ENCODE peak calls at places on chromosome 14, in four cellular contexts. B is lower leg skin, P is body of pancreas, J is adipocyte. X is an unnamed sample.
A peak's percentile ranks its signal among the peaks of the same experiment; 100 is the strongest.

GRCh38 chr14:68788275-68789001 is 4.4 kb downstream of the ZFP36L1 start:
- DNase-seq in J (peak; percentile 9), P (no peak), B (no peak), X (no peak)

GRCh38 chr14:23300687-23301223 is 1.9 kb downstream of the PPP1R3E start:
- DNase-seq in B (peak; percentile 92), P (peak; percentile 43), J (peak; percentile 60), X (no peak)

GRCh38 chr14:101980700-101981099 is 16.3 kb downstream of the DYNC1H1 start:
- DNase-seq in J (peak; percentile 98), P (peak; percentile 88), B (peak; percentile 94), X (no peak)

GRCh38 chr14:95318399-95318834 is 1.3 kb downstream of the CLMN start:
- DNase-seq in P (no peak), J (no peak), B (no peak), X (no peak)

GRCh38 chr14:22268875-22269274 is 320.1 kb downstream of the DAD1 start:
- DNase-seq in P (no peak), B (no peak), J (peak; percentile 17), X (no peak)

GRCh38 chr14:75452324-75452723 is 24.5 kb downstream of the JDP2 start:
- DNase-seq in J (peak; percentile 46), B (no peak), P (no peak), X (no peak)

GRCh38 chr14:76531821-76532318 is 155.9 kb downstream of the ESRRB start:
- DNase-seq in J (no peak), P (no peak), B (no peak), X (no peak)

GRCh38 chr14:50357124-50357523 is 39.6 kb downstream of the CDKL1 start:
- DNase-seq in B (no peak), P (no peak), J (no peak), X (no peak)

GRCh38 chr14:45085004-45085403 is 1.1 kb downstream of the PRPF39 start:
- DNase-seq in J (peak; percentile 54), B (no peak), P (no peak), X (no peak)

GRCh38 chr14:72129283-72129682 is 197.1 kb downstream of the RGS6 start:
- DNase-seq in J (no peak), P (peak; percentile 71), B (no peak), X (no peak)

DNA sequence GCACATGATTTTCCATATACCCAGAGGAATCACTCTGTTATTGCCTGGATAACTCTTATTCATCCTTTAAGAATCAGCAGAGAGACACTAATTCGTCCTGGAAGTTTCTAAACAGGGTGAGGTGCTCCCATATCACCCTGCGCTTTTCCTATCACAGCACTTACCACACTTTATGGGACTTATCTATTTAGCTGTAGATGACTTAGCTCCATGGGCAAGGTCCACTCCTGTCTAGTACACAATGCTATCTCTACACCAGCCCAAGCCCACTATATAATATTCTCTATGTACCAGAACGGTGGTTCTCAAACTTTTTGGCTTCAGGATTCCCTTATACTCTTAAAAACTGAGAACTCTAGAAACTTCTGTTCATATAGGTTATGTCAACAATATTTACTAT is 111.7 kb downstream of the EFCAB11 start:
- DNase-seq in J (no peak), P (no peak), B (no peak), X (no peak)
- H3K4me3 ChIP-seq in J (no peak overlapping the region), P (no peak overlapping the region), B (no peak overlapping the region), X (no peak overlapping the region)

GRCh38 chr14:73238941-73239340 is 1.6 kb downstream of the PAPLN start:
- DNase-seq in B (no peak), J (peak; percentile 19), P (no peak), X (no peak)
- H3K4me3 ChIP-seq in B (no peak overlapping the region), J (peak overlapping the region; percentile 59), P (no peak overlapping the region), X (no peak overlapping the region)

DNA sequence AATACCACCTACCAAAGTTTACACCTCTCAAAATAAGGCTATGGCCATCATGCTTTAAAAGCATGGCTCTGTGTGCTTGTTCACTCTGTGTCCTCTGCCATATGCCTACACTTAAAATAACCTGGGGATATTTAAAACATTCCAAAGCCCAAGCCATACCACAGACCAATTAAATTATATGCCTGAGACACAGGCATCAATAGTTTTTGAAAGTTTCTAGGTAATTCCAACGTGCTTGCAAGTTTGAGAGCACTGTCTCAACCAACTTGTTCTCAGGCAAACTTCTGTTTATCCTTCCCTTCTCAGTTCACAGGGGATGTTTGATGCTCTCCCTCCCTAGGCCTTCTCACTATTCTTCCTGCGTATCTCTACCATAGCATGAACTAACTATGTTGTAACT is 3.4 kb upstream of the FRMD6 start:
- DNase-seq in P (no peak), J (no peak), B (no peak), X (no peak)
- H3K4me3 ChIP-seq in P (no peak overlapping the region), J (peak overlapping the region; percentile 94), B (no peak overlapping the region), X (no peak overlapping the region)

DNA sequence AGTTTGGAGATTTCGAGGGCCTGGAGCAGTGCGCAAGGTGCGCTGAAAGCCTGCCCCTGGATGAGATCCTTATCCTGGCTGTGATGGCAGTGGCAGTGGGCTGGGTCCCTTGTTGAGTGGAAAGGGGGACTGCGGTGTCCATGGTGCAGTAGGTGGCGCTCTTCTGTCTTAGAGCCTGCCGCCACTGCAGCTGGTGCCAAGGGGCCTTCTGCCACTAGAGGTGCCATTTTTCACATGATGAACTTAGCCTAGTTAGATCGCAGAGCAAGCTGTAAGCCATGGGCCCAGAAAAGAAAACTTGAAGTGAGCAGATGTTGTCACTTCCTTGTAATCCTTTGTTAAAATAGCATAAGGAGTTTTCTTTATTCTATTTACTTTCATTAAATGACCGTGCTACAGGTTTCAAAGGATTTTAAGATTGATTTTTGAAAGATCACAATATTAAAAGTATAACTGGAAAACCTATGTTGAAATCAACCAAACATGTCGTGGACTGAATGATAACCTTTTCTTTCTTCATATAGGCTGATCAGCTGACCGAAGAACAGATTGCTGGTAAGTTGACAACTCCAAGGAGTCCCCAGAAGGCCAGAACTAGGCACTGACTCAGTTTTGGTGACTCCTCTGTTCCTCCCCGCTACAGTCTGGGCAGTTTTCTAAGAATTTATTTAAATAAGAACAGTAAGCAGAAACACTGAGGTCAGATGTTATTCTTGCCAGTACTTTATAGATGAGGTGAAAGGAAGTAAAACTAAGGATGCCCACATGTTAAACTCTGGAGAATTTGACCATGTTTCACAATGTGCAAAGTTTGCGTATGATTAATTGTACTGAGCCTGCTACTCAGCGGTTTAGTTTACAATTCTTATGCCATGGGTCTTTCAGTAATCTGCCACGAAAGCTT is 3.0 kb downstream of the CALM1 start:
- DNase-seq in B (peak; percentile 97), J (peak; percentile 97), P (peak; percentile 93), X (peak; percentile 93)
- H3K4me3 ChIP-seq in B (no peak overlapping the region), J (peak overlapping the region; percentile 91), P (no peak overlapping the region), X (peak overlapping the region; percentile 86)

DNA sequence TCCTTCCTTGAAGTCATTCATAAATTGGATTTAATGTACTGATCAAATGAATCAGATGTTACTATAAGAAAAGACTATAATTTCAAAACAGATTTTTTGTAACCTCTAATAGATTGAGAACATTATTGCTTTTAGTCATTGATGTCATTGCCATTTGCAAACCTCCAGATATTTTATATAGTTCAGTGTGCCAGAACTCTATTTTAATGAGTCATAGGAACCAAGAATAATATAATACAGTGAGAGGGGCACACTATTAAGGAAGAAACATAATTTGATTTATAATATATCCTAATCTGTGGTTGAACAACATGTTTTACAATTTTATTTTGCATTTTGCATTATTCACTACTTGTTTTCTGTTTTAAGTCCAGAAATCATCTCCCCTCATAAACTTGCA is 78.0 kb downstream of the LRRC9 start:
- DNase-seq in J (no peak), B (no peak), P (no peak), X (no peak)
- H3K4me3 ChIP-seq in J (peak overlapping the region; percentile 40), B (no peak overlapping the region), P (no peak overlapping the region), X (no peak overlapping the region)

DNA sequence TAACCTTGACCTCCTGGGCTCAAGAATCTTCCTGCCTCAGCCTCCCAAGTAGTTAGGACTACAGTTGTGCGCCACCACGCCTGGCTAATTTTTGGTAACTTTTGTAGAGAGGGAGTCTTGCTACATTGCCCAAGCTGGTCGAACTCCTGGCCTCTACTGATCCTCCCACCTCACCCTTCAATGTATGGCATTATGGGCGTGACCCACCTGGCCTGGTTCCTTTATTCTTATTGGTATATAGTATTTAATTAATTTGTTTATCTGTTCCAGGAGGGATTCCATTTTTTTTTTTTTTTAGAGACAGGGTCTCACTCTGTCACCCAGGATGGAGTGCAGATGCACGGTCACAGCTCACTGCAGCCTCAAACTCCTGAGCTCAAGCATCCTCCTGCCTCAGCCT is 40.9 kb upstream of the EAPP start:
- DNase-seq in B (peak; percentile 56), J (no peak), P (no peak), X (no peak)
- H3K4me3 ChIP-seq in B (no peak overlapping the region), J (no peak overlapping the region), P (no peak overlapping the region), X (no peak overlapping the region)

GRCh38 chr14:73142216-73142615 is 5.9 kb downstream of the PSEN1 start:
- DNase-seq in P (no peak), B (no peak), J (peak; percentile 8), X (no peak)

GRCh38 chr14:73140924-73141323 is 4.6 kb downstream of the PSEN1 start:
- DNase-seq in P (no peak), B (peak; percentile 28), J (no peak), X (no peak)

GRCh38 chr14:73143617-73144016 is 7.3 kb downstream of the PSEN1 start:
- DNase-seq in J (no peak), B (peak; percentile 61), P (no peak), X (no peak)

DNA sequence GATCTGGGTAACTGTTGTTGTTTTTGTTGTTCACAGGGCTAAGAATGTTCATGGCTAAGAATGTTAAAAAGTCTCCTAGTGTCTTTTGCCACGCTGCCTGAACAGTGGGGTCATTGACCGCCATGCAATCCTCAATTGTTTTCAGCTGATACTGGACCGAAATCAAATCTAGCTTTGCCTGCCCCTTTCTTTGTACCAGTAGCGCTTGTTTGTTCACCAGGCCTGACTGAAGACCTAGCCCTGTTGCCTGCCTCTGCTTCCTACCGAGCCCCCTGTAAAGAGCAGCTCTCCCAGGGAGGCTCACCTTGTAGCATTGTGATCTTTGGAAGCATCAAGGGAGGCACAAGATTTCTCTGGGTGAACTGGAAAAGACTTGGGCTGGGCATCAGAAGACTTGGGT is 6.7 kb downstream of the PSEN1 start:
- DNase-seq in P (no peak), B (peak; percentile 49), J (no peak), X (no peak)
- H3K4me3 ChIP-seq in P (no peak overlapping the region), B (no peak overlapping the region), J (no peak overlapping the region), X (no peak overlapping the region)

GRCh38 chr14:52032196-52032865 is 36.5 kb downstream of the NID2 start:
- DNase-seq in B (no peak), J (peak; percentile 42), P (no peak), X (no peak)
- H3K4me3 ChIP-seq in B (no peak overlapping the region), J (peak overlapping the region; percentile 60), P (no peak overlapping the region), X (no peak overlapping the region)